ENCODE peak calls at places on chromosome 21, in six cellular contexts. S is AG04449, C is lung, Z is endothelial cell, P is fibroblast of pulmonary artery, M is cardiac fibroblast. H is an unnamed sample.
A peak's percentile ranks its signal among the peaks of the same experiment; 100 is the strongest.

GRCh38 chr21:36255650-36256047 is 64.3 kb upstream of the MORC3 start:
- DNase-seq in Z (no peak), P (no peak), C (no peak), M (no peak), S (no peak), H (no peak)

GRCh38 chr21:46055863-46056281 is 42.0 kb upstream of the COL6A2 start:
- DNase-seq in S (no peak), P (peak; percentile 28), Z (no peak), C (no peak), M (peak; percentile 56), H (peak; percentile 89)

GRCh38 chr21:14955936-14956520 is 108.8 kb downstream of the NRIP1 start:
- DNase-seq in M (no peak), C (no peak), S (no peak), Z (no peak), P (no peak), H (no peak)

GRCh38 chr21:42670884-42671283 is 17.5 kb downstream of the PDE9A start:
- DNase-seq in C (no peak), P (no peak), Z (no peak), M (no peak), S (no peak), H (no peak)

GRCh38 chr21:33541105-33541711 is 709 bp downstream of the GART start:
- DNase-seq in Z (no peak), S (no peak), M (peak; percentile 18), P (peak; percentile 17), C (no peak), H (peak; percentile 28)

GRCh38 chr21:37008705-37009104 is 2.2 kb downstream of the RIPPLY3 start:
- DNase-seq in Z (no peak), P (no peak), S (no peak), C (no peak), M (no peak), H (no peak)

GRCh38 chr21:16468191-16468590 is 738.4 kb downstream of the USP25 start:
- DNase-seq in C (no peak), P (no peak), M (no peak), Z (no peak), S (no peak), H (peak; percentile 28)

GRCh38 chr21:38838598-38839369 is 33.1 kb downstream of the ETS2 start:
- DNase-seq in C (no peak), S (no peak), P (no peak), M (no peak), Z (no peak), H (no peak)

GRCh38 chr21:41706678-41707077 is 60.2 kb downstream of the RIPK4 start:
- DNase-seq in Z (no peak), P (peak; percentile 51), M (peak; percentile 31), S (no peak), C (no peak), H (peak; percentile 19)

GRCh38 chr21:36729301-36729970 is 30.5 kb downstream of the SIM2 start:
- DNase-seq in S (no peak), C (no peak), Z (no peak), M (no peak), P (no peak), H (no peak)

GRCh38 chr21:15564907-15565306 is 164.9 kb upstream of the USP25 start:
- DNase-seq in C (peak; percentile 40), Z (no peak), S (no peak), P (peak; percentile 1), M (peak; percentile 1), H (no peak)

GRCh38 chr21:45424854-45425795 is 20.2 kb downstream of the COL18A1 start:
- DNase-seq in C (no peak), Z (no peak), M (no peak), P (no peak), S (no peak), H (no peak)

GRCh38 chr21:41851090-41851790 is 27.9 kb downstream of the PRDM15 start:
- DNase-seq in S (no peak), P (no peak), C (no peak), M (peak; percentile 19), Z (no peak), H (no peak)

GRCh38 chr21:42097860-42098259 is 26.7 kb downstream of the UMODL1 start:
- DNase-seq in P (peak; percentile 95), S (peak; percentile 96), Z (peak; percentile 25), M (peak; percentile 90), C (peak; percentile 71), H (peak; percentile 98)

GRCh38 chr21:45552696-45553391 is 10.6 kb upstream of the SLC19A1 start:
- DNase-seq in Z (no peak), S (no peak), M (no peak), C (no peak), P (no peak), H (no peak)

GRCh38 chr21:37855568-37856391 is 60.5 kb downstream of the KCNJ6 start:
- DNase-seq in Z (no peak), M (peak; percentile 50), C (no peak), P (peak; percentile 54), S (peak; percentile 51), H (peak; percentile 45)

GRCh38 chr21:36889401-36889800 is 77.1 kb downstream of the HLCS start:
- DNase-seq in P (peak; percentile 50), C (peak; percentile 16), S (no peak), Z (no peak), M (peak; percentile 32), H (peak; percentile 38)

GRCh38 chr21:31459457-31459856 is 115.4 kb upstream of the TIAM1 start:
- DNase-seq in S (no peak), P (no peak), Z (peak; percentile 26), C (no peak), M (no peak), H (no peak)
- TF ChIP-seq CTCF in S (no peak), P (no peak), Z (peak; percentile 26), C (no peak), M (no peak), H (no peak)

DNA sequence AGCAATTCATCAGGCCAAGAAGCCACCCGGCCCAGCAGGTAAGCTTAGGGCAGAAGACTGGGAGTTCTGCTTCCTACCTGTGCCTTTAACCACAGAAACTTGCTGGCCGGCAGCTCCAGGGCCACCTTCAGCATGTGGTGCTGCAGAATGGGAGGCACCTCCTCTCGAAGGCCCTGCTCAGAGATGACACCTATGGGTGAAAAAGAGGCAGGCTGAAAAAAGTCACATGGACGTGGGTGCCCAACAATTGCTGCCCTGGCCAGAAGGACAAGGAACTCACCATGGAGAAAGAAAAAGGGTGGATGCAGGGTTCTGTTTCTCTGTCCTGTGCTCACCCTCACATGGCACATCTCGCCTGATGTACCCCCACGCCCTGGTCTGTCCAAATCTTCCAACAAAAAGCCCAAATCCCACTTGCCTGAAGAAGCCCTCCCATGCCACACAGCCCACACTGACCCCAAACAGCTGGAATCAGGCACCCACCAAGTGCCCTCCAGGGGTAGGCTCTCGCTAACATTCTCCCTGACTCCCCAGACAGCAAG is 33.0 kb downstream of the URB1 start:
- DNase-seq in M (no peak), P (peak; percentile 21), Z (no peak), C (no peak), S (no peak), H (peak; percentile 7)
- TF ChIP-seq CTCF in M (peak; percentile 29), P (peak; percentile 35), Z (no peak), C (no peak), S (no peak), H (peak; percentile 22)

GRCh38 chr21:34702341-34702807 is 33.6 kb downstream of the CLIC6 start:
- DNase-seq in S (peak; percentile 81), P (peak; percentile 67), C (peak; percentile 52), M (peak; percentile 77), Z (no peak), H (peak; percentile 99)
- TF ChIP-seq CTCF in S (no peak), P (no peak), C (no peak), M (no peak), Z (no peak), H (no peak)

DNA sequence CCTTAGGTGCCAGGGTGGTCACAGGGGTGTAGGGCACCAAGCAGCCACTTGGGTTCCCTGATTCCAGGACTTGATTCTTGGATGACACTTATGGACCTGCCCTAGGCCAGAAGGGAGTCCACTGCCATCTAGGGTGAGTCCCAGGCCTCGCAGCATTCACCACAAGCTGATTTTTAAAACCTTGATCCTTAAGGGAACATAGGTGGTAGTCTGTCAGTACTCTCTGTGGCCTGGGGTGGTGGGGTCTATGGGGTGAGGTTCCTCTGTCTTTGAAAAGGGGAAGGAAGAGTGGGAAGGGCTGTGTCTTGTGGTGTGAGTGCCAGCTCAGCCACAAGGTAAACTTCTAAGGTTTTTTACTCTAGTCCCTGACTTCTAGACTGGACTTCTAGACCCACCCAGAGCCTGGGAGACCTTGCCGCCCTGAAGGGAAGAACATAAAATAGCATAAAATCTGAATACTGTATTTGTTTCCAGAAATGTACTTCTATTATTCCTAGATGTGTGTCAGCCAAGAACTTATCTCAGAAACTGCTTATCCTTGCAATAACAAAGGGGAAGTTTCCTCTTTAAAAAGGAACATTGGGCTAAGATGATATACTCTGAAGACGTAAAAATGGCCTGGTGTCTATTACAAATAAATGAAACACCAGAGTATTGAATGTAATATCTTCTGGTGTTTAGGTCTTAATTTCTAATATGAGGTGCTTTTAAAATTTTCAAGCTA is 757.3 kb downstream of the LTN1 start:
- DNase-seq in C (no peak), P (peak; percentile 48), M (peak; percentile 63), S (no peak), Z (no peak), H (no peak)
- TF ChIP-seq CTCF in C (no peak), P (peak; percentile 33), M (peak; percentile 16), S (no peak), Z (no peak), H (peak; percentile 16)

H was measured in fibroblast of mammary gland.